ENCODE peak calls at places on chromosome 12, in four cellular contexts. P is fibroblast of the aortic adventitia, F is progenitor cell of endocrine pancreas, X is HFFc6. Z is an unnamed sample.

GRCh38 chr12:103864710-103865109 is 23.7 kb upstream of the NT5DC3 start:
- DNase-seq in P (no peak), F (no peak), X (no peak), Z (no peak)

GRCh38 chr12:14193623-14194022 is 171.9 kb upstream of the ATF7IP start:
- DNase-seq in P (no peak), F (no peak), X (no peak), Z (no peak)

GRCh38 chr12:116053479-116054195 is 223.9 kb downstream of the MED13L start:
- DNase-seq in P (peak), F (no peak), X (peak), Z (peak)

GRCh38 chr12:52870361-52871290 is 21.8 kb upstream of the KRT78 start:
- DNase-seq in P (peak), F (peak), X (peak), Z (peak)

GRCh38 chr12:49825360-49825970 is 2.7 kb downstream of the NCKAP5L start:
- DNase-seq in P (peak), F (no peak), X (peak), Z (peak)

GRCh38 chr12:22627351-22627750 is 2.4 kb downstream of the ETNK1 start:
- DNase-seq in P (peak), F (no peak), X (no peak), Z (no peak)

GRCh38 chr12:124508323-124509096 is 58.9 kb downstream of the NCOR2 start:
- DNase-seq in P (no peak), F (no peak), X (peak), Z (no peak)

GRCh38 chr12:20361416-20361815 is 6.9 kb upstream of the PDE3A start:
- DNase-seq in P (no peak), F (no peak), X (no peak), Z (no peak)

GRCh38 chr12:131434208-131435125 is 276.4 kb upstream of the SFSWAP start:
- DNase-seq in P (no peak), F (no peak), X (no peak), Z (no peak)

GRCh38 chr12:125280482-125281377 is 215.5 kb downstream of the AACS start:
- DNase-seq in P (no peak), F (no peak), X (no peak), Z (no peak)

GRCh38 chr12:32043928-32044549 is 62.6 kb upstream of the BICD1 start:
- DNase-seq in P (no peak), F (no peak), X (no peak), Z (no peak)

GRCh38 chr12:65822732-65823480 is 1.4 kb upstream of the HMGA2 start:
- DNase-seq in P (peak), F (peak), X (peak), Z (peak)

GRCh38 chr12:87820524-87821194 is 208.5 kb downstream of the C12orf50 start:
- DNase-seq in P (peak), F (no peak), X (no peak), Z (peak)

GRCh38 chr12:93243689-93244513 is 133.8 kb upstream of the NUDT4 start:
- DNase-seq in P (peak), F (no peak), X (peak), Z (peak)

GRCh38 chr12:74426091-74426490 is 111.5 kb upstream of the ATXN7L3B start:
- DNase-seq in P (no peak), F (no peak), X (no peak), Z (no peak)

GRCh38 chr12:51077930-51078329 is 5.5 kb downstream of the CSRNP2 start:
- DNase-seq in P (peak), F (no peak), X (peak), Z (peak)

GRCh38 chr12:80892597-80893445 is 44.9 kb downstream of the LIN7A start:
- DNase-seq in P (no peak), F (no peak), X (peak), Z (no peak)

GRCh38 chr12:117151195-117152031 is 38.9 kb downstream of the FBXO21 start:
- DNase-seq in P (peak), F (peak), X (peak), Z (peak)

GRCh38 chr12:122943196-122943595 is 23.1 kb downstream of the ABCB9 start:
- DNase-seq in P (no peak), F (no peak), X (no peak), Z (peak)

GRCh38 chr12:115396567-115396966 is 712.6 kb upstream of the TBX3 start:
- DNase-seq in P (no peak), F (no peak), X (no peak), Z (no peak)

GRCh38 chr12:42473561-42473960 is 116.0 kb downstream of the PRICKLE1 start:
- DNase-seq in P (no peak), F (no peak), X (no peak), Z (no peak)

GRCh38 chr12:109880938-109881337 is 597 bp upstream of the GLTP start:
- DNase-seq in P (no peak), F (no peak), X (no peak), Z (no peak)

GRCh38 chr12:3655331-3655900 is 97.5 kb downstream of the CRACR2A start:
- DNase-seq in P (peak), F (no peak), X (no peak), Z (peak)

GRCh38 chr12:107322063-107322462 is 228.7 kb upstream of the CRY1 start:
- DNase-seq in P (no peak), F (no peak), X (no peak), Z (no peak)

GRCh38 chr12:91854725-91855124 is 290.9 kb downstream of the BTG1 start:
- DNase-seq in P (peak), F (no peak), X (peak), Z (peak)

GRCh38 chr12:120939523-120939922 is 35.4 kb upstream of the SPPL3 start:
- DNase-seq in P (no peak), F (no peak), X (no peak), Z (no peak)

GRCh38 chr12:123790901-123791486 is 28.9 kb downstream of the DNAH10 start:
- DNase-seq in P (no peak), F (no peak), X (no peak), Z (no peak)

GRCh38 chr12:109741970-109742372 is 28.3 kb downstream of the FAM222A start:
- DNase-seq in P (no peak), F (no peak), X (no peak), Z (no peak)

GRCh38 chr12:19739195-19739776 is 300.0 kb downstream of the AEBP2 start:
- DNase-seq in P (peak), F (peak), X (peak), Z (peak)

GRCh38 chr12:56257491-56258067 is 605 bp downstream of the ANKRD52 start:
- DNase-seq in P (peak), F (no peak), X (no peak), Z (peak)

GRCh38 chr12:56258068-56258819 is at the start of gene ANKRD52:
- DNase-seq in P (peak), F (peak), X (peak), Z (peak)

GRCh38 chr12:56257071-56257470 is 1.1 kb downstream of the ANKRD52 start:
- DNase-seq in P (no peak), F (no peak), X (no peak), Z (no peak)

GRCh38 chr12:56255671-56256070 is 2.5 kb downstream of the ANKRD52 start:
- DNase-seq in P (no peak), F (no peak), X (no peak), Z (no peak)

DNA sequence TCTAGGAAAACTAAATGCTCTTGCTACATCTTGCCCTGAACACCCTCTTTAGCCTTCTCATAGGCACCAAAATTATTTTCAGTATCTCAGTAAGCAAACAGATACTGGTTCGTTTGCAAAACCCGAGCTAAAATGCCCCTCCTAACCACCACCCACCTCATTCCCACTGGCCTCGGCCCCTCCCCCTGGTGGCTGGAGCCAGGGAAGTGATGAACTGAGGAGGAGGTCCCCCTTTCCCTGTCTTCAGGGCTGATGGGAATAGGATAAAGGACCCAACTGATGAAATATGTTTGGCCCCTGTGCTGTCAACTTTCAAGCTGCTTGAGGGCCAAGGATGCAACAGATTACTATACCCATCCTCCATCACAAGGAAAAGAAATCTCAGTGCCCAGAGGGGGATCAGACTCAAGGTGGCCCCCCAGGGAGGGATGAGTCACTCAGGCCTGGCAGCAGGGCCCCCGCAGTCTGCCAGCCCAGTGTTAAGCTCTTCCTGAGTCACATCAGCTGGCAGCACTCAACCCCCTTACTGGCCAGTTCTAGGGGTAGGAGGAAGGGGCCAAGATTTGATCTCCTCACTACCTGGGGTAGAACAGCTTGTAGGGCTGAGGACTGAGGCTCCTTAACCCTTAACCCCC is 1.7 kb downstream of the ANKRD52 start:
- DNase-seq in P (peak), F (no peak), X (peak), Z (peak)
- TF ChIP-seq CTCF in P (peak), F (no peak), X (peak), Z (no peak)

DNA sequence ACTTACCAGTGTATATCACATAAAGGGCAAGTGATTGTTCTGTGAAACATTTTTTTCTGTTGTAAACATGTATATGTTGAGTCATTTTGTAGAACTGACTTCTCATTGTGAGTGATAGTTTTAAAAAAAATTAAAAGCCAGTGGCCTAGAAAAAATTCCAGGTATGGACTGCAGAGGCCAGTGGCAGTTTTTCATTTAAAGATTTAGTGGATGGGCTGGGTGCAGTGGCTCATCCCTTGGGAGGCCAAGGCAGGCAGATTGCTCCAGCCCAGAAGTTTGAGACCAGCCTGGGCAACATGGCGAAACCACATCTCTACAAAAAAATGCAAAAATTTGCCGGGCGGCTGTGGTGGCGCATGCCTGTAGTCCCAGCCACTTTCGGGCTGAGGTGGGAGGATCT is 84.7 kb upstream of the MDM1 start:
- DNase-seq in P (peak), F (no peak), X (peak), Z (peak)
- TF ChIP-seq CTCF in P (no peak), F (no peak), X (peak), Z (no peak)

DNA sequence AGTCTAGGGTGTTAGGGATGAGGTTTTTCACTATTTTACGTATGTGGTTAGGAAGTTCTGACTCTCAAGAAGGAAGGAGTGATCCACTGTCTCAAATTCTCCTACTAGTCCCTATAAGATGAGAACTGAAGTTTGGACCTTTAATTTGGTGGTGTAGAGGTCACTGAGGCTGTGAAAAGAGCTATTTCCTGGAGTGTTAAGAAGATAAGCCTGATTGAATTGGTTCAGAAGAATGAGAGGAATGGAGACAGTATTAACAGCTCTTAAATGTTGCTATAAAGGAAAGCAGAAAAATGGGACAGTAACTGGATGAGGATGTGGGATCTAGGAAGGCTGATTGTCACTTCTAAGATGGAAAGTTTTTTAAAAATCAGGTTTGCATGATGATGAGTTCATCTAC is 57.6 kb downstream of the CNTN1 start:
- DNase-seq in P (no peak), F (no peak), X (no peak), Z (no peak)
- TF ChIP-seq CTCF in P (no peak), F (no peak), X (no peak), Z (no peak)

DNA sequence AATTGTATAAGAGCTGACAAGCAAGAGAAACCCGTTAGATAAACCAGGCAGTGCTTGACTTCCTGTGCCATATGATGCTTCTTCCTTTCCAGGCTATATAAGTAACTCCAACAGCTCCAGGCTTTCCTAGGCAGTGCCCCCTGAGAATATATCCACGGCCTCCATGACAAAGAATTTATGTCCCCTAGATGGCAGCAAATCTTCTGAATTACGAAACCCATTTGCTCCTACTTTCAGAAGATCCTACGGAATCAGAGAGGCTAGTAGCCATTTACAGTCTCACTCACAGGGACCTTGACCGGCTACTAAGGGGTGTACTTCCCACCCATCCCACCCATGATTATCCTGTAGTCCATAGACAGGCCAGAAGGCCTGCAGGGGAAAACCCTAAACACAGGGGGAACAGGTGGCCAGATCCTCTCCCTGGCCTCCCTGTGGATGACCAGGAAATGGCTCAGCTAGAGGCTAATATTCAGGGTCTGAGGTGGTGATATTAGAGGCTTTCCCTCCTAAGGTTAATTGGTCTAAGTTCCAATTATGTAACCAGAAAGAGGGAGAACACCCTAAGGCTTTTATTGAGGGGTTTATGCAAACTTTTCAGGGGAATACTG is 77.2 kb upstream of the DCD start:
- DNase-seq in P (peak), F (no peak), X (peak), Z (peak)
- TF ChIP-seq CTCF in P (peak), F (peak), X (peak), Z (peak)

GRCh38 chr12:63848450-63848849 is 4.0 kb downstream of the SRGAP1 start:
- DNase-seq in P (no peak), F (no peak), X (no peak), Z (no peak)

GRCh38 chr12:63845726-63846125 is 1.2 kb downstream of the SRGAP1 start:
- DNase-seq in P (peak), F (no peak), X (peak), Z (peak)

GRCh38 chr12:63843613-63844390 is 698 bp upstream of the SRGAP1 start:
- DNase-seq in P (peak), F (peak), X (peak), Z (peak)

GRCh38 chr12:63844391-63845341 is at the start of gene SRGAP1:
- DNase-seq in P (peak), F (peak), X (peak), Z (peak)

GRCh38 chr12:63846249-63846967 is 1.9 kb downstream of the SRGAP1 start:
- DNase-seq in P (no peak), F (no peak), X (no peak), Z (no peak)
- TF ChIP-seq CTCF in P (peak), F (peak), X (no peak), Z (no peak)